ENCODE peak calls at places on chromosome 2, in six cellular contexts. G is heart right ventricle, U is upper lobe of right lung, H is PC-3, T is cardiac muscle cell, K is right lobe of liver. W is an unnamed sample.

GRCh38 chr2:152189622-152190495 is 14.3 kb upstream of the STAM2 start:
- DNase-seq in G (no peak), U (no peak), H (peak; percentile 80), T (peak; percentile 84), K (no peak), W (no peak)

GRCh38 chr2:218128781-218129478 is 3.1 kb downstream of the CXCR2 start:
- DNase-seq in G (no peak), U (no peak), H (no peak), T (no peak), K (no peak), W (no peak)

GRCh38 chr2:47950340-47951280 is 44.3 kb upstream of the FBXO11 start:
- DNase-seq in G (no peak), U (no peak), H (no peak), T (peak; percentile 4), K (no peak), W (no peak)

GRCh38 chr2:76978064-76978463 is 544.1 kb downstream of the LRRTM4 start:
- DNase-seq in G (no peak), U (no peak), H (no peak), T (peak; percentile 14), K (no peak), W (no peak)

GRCh38 chr2:69227717-69228116 is 159.3 kb downstream of the GFPT1 start:
- DNase-seq in G (no peak), U (no peak), H (no peak), T (no peak), K (no peak), W (no peak)

GRCh38 chr2:48883661-48884060 is 128.1 kb upstream of the LHCGR start:
- DNase-seq in G (no peak), U (no peak), H (no peak), T (no peak), K (no peak), W (no peak)

GRCh38 chr2:99682280-99683060 is 192.7 kb upstream of the REV1 start:
- DNase-seq in G (no peak), U (no peak), H (no peak), T (peak; percentile 36), K (no peak), W (no peak)

GRCh38 chr2:77488141-77488540 is 34.0 kb downstream of the LRRTM4 start:
- DNase-seq in G (no peak), U (no peak), H (no peak), T (no peak), K (no peak), W (no peak)

GRCh38 chr2:159042115-159042850 is 73.8 kb downstream of the TANC1 start:
- DNase-seq in G (peak; percentile 52), U (no peak), H (peak; percentile 29), T (no peak), K (no peak), W (no peak)

GRCh38 chr2:159908623-159909022 is 110.6 kb upstream of the CD302 start:
- DNase-seq in G (no peak), U (no peak), H (peak; percentile 79), T (no peak), K (no peak), W (no peak)

GRCh38 chr2:213562539-213563180 is 278.4 kb downstream of the SPAG16 start:
- DNase-seq in G (no peak), U (no peak), H (no peak), T (no peak), K (no peak), W (no peak)

GRCh38 chr2:202944816-202945215 is 32.7 kb downstream of the CARF start:
- DNase-seq in G (no peak), U (no peak), H (peak; percentile 44), T (no peak), K (no peak), W (no peak)

GRCh38 chr2:71526131-71526530 is 72.8 kb downstream of the DYSF start:
- DNase-seq in G (no peak), U (no peak), H (no peak), T (no peak), K (no peak), W (no peak)

GRCh38 chr2:3864943-3865664 is 161.7 kb downstream of the DCDC2C start:
- DNase-seq in G (no peak), U (no peak), H (no peak), T (no peak), K (no peak), W (no peak)

GRCh38 chr2:128363991-128364390 is 45.3 kb upstream of the HS6ST1 start:
- DNase-seq in G (no peak), U (peak; percentile 44), H (no peak), T (peak; percentile 47), K (no peak), W (no peak)

GRCh38 chr2:237232166-237232565 is 146.5 kb downstream of the COPS8 start:
- DNase-seq in G (no peak), U (no peak), H (no peak), T (no peak), K (no peak), W (no peak)

GRCh38 chr2:228771306-228771705 is 499.8 kb downstream of the PID1 start:
- DNase-seq in G (no peak), U (no peak), H (no peak), T (no peak), K (no peak), W (no peak)

GRCh38 chr2:228767196-228767595 is 503.9 kb downstream of the PID1 start:
- DNase-seq in G (no peak), U (no peak), H (no peak), T (peak; percentile 80), K (no peak), W (no peak)

GRCh38 chr2:228763600-228763999 is 507.5 kb downstream of the PID1 start:
- DNase-seq in G (no peak), U (no peak), H (no peak), T (no peak), K (no peak), W (no peak)

GRCh38 chr2:228771719-228772254 is 499.3 kb downstream of the PID1 start:
- DNase-seq in G (no peak), U (no peak), H (no peak), T (no peak), K (no peak), W (no peak)

GRCh38 chr2:228768818-228769217 is 502.3 kb downstream of the PID1 start:
- DNase-seq in G (no peak), U (no peak), H (peak; percentile 72), T (peak; percentile 84), K (no peak), W (no peak)
- H3K9me3 ChIP-seq in G (no peaks in the 10 kb centered on the region), U (no peaks in the 10 kb centered on the region), H (no peaks in the 10 kb centered on the region), T (no peaks in the 10 kb centered on the region), K (no peaks in the 10 kb centered on the region), W (no peaks in the 10 kb centered on the region)

GRCh38 chr2:96205888-96206287 is 2.7 kb downstream of the STARD7 start:
- DNase-seq in G (no peak), U (no peak), H (peak; percentile 78), T (peak; percentile 46), K (no peak), W (no peak)
- H3K4me3 ChIP-seq in G (peak overlapping the region; percentile 18), U (peak overlapping the region; percentile 32), H (peak overlapping the region; percentile 75), T (peak overlapping the region; percentile 9), K (no peak overlapping the region), W (peak overlapping the region; percentile 96)

DNA sequence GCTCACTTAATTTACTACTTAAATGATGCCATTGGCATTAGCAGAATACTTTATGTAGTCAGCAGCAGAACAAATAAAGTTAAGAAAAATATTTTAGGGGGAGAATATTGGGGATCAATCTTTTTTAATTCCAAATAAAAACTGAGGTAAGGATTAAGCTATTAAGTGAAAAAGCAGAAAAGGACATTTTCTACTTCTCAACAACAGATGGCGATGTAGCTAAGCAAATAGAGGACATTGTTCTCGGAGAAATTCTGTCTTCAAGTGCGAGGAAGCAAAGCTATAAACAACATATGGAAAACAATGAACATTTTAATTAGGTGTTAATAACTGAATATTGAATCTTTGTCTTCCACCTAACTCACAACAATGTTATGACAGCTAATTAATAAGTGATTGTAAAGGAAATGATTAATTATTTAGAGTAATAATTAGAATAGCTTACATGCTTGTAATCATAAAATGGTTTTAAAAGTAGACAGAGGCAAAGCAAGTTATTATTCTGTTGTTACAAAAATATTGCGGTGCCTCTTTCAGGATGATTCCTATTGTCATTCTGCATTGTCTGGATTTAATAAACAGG is 32.8 kb upstream of the CCDC93 start:
- DNase-seq in G (no peak), U (no peak), H (peak; percentile 71), T (peak; percentile 68), K (no peak), W (no peak)
- TF ChIP-seq CTCF in G (no peak), U (peak; percentile 68), H (peak; percentile 87), T (peak; percentile 60), K (peak; percentile 70), W (peak; percentile 55)

GRCh38 chr2:53854678-53855077 is 5.1 kb downstream of the GPR75 start:
- DNase-seq in G (no peak), U (no peak), H (no peak), T (no peak), K (no peak), W (no peak)
- H3K9me3 ChIP-seq in G (no peaks in the 10 kb centered on the region), U (no peaks in the 10 kb centered on the region), H (no peaks in the 10 kb centered on the region), T (no peaks in the 10 kb centered on the region), K (no peaks in the 10 kb centered on the region), W (no peaks in the 10 kb centered on the region)

GRCh38 chr2:197437380-197437779 is 2.6 kb upstream of the SF3B1 start:
- DNase-seq in G (no peak), U (no peak), H (no peak), T (no peak), K (no peak), W (no peak)
- H3K4me3 ChIP-seq in G (no peak overlapping the region), U (no peak overlapping the region), H (no peak overlapping the region), T (no peak overlapping the region), K (no peak overlapping the region), W (no peak overlapping the region)

DNA sequence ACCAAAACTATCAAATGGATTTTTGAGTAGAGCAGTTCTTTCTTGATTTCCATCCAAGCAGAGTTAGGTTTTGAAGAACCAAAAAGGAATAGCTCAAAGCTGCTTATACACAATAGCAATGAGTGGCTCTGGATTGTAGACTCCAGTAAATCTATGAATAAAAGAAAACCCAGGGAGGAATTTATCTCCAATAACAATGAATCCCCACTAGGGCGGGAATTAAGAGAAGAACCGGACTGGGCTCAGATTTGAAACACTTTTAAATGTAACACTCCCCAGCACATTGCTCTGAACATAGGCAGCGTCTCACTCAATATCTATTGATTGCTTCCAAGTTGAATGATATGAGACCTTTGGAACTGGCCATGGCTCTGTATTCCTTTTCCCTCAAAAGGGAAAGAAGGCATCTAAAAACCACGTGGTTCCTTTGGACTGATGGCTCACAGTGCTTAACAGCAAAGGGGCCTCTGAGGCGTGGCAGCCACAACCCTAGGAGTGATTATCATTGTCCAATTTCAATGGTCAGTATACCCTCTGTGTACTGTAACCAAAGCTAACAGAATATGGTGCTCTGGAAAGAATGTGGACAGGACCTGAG is 68.2 kb downstream of the SPRED2 start:
- DNase-seq in G (no peak), U (no peak), H (no peak), T (no peak), K (no peak), W (no peak)
- TF ChIP-seq CTCF in G (no peak), U (no peak), H (no peak), T (no peak), K (no peak), W (no peak)